ENCODE peak calls at places on chromosomes 2 and 18, in seven cellular contexts. Q, F, B, K, U, G and N are unnamed samples. For H3K4me1, the result is how much of the 10 kb centered on the place peaks cover.

GRCh38 chr2:19120941-19121750 is 237.3 kb downstream of the OSR1 start:
- DNase-seq in Q (peak), F (peak), B (no peak), K (peak), U (no peak), G (no peak), N (no peak)

GRCh38 chr2:128801581-128801980 is 482.9 kb upstream of the HS6ST1 start:
- DNase-seq in Q (no peak), F (no peak), B (no peak), K (no peak), U (no peak), G (no peak), N (no peak)

GRCh38 chr18:22694954-22695353 is 238.2 kb upstream of the RBBP8 start:
- DNase-seq in Q (peak), F (peak), B (no peak), K (peak), U (peak), G (peak), N (no peak)

GRCh38 chr2:18771212-18771611 is 181.8 kb upstream of the NT5C1B start:
- DNase-seq in Q (no peak), F (peak), B (no peak), K (no peak), U (no peak), G (no peak), N (no peak)

GRCh38 chr2:188819781-188820180 is 154.4 kb upstream of the COL3A1 start:
- DNase-seq in Q (peak), F (no peak), B (peak), K (no peak), U (no peak), G (no peak), N (no peak)

GRCh38 chr2:157830696-157831570 is 45.2 kb downstream of the ACVR1 start:
- DNase-seq in Q (peak), F (peak), B (peak), K (peak), U (peak), G (no peak), N (no peak)

GRCh38 chr2:6202756-6203155 is 510.6 kb downstream of the SOX11 start:
- DNase-seq in Q (no peak), F (no peak), B (no peak), K (no peak), U (no peak), G (no peak), N (no peak)

GRCh38 chr18:54147439-54147838 is 77.0 kb downstream of the MBD2 start:
- DNase-seq in Q (no peak), F (no peak), B (no peak), K (no peak), U (no peak), G (no peak), N (no peak)

GRCh38 chr2:40155728-40156127 is 296.2 kb downstream of the SLC8A1 start:
- DNase-seq in Q (no peak), F (no peak), B (no peak), K (no peak), U (no peak), G (no peak), N (no peak)

GRCh38 chr2:170820647-170821630 is 4.3 kb downstream of the GAD1 start:
- DNase-seq in Q (no peak), F (no peak), B (no peak), K (no peak), U (no peak), G (no peak), N (peak)

GRCh38 chr2:150485114-150485870 is 2.2 kb downstream of the RND3 start:
- DNase-seq in Q (peak), F (peak), B (peak), K (peak), U (peak), G (peak), N (no peak)

GRCh38 chr2:191202881-191203397 is 42.3 kb upstream of the MYO1B start:
- DNase-seq in Q (peak), F (peak), B (no peak), K (peak), U (no peak), G (no peak), N (no peak)

GRCh38 chr2:147198651-147199171 is 646.1 kb upstream of the ACVR2A start:
- DNase-seq in Q (peak), F (no peak), B (no peak), K (no peak), U (no peak), G (no peak), N (no peak)

GRCh38 chr2:137207030-137207429 is 441.7 kb downstream of the THSD7B start:
- DNase-seq in Q (no peak), F (no peak), B (no peak), K (no peak), U (no peak), G (no peak), N (no peak)

GRCh38 chr2:145199052-145199451 is 679.1 kb upstream of the ZEB2 start:
- DNase-seq in Q (no peak), F (no peak), B (no peak), K (no peak), U (no peak), G (no peak), N (no peak)

GRCh38 chr2:1601471-1602358 is 142.6 kb downstream of the PXDN start:
- DNase-seq in Q (no peak), F (no peak), B (no peak), K (no peak), U (no peak), G (no peak), N (no peak)

GRCh38 chr2:10659898-10660568 is 29.7 kb downstream of the NOL10 start:
- DNase-seq in Q (peak), F (peak), B (peak), K (peak), U (peak), G (peak), N (no peak)

GRCh38 chr2:231306791-231307440 is 88.6 kb upstream of the B3GNT7 start:
- DNase-seq in Q (no peak), F (peak), B (no peak), K (no peak), U (no peak), G (no peak), N (no peak)

GRCh38 chr2:241804326-241805276 is 4.4 kb upstream of the NEU4 start:
- DNase-seq in Q (no peak), F (no peak), B (no peak), K (peak), U (peak), G (peak), N (no peak)

GRCh38 chr2:98648451-98648850 is 40.1 kb downstream of the UNC50 start:
- DNase-seq in Q (no peak), F (no peak), B (no peak), K (no peak), U (no peak), G (no peak), N (no peak)

GRCh38 chr18:22844184-22844583 is 88.9 kb upstream of the RBBP8 start:
- DNase-seq in Q (peak), F (peak), B (no peak), K (no peak), U (peak), G (no peak), N (no peak)

GRCh38 chr2:230441188-230441897 is 25.3 kb downstream of the SP100 start:
- DNase-seq in Q (peak), F (no peak), B (peak), K (peak), U (no peak), G (peak), N (peak)

GRCh38 chr2:20454036-20454981 is 7.4 kb downstream of the RHOB start:
- DNase-seq in Q (no peak), F (no peak), B (no peak), K (no peak), U (no peak), G (no peak), N (no peak)

GRCh38 chr2:235191486-235191885 is 239.7 kb downstream of the SH3BP4 start:
- DNase-seq in Q (no peak), F (no peak), B (no peak), K (no peak), U (no peak), G (no peak), N (no peak)

GRCh38 chr2:148853458-148853857 is 21.6 kb upstream of the KIF5C start:
- DNase-seq in Q (no peak), F (no peak), B (no peak), K (no peak), U (no peak), G (no peak), N (no peak)

GRCh38 chr2:116874021-116874420 is 940.5 kb upstream of the DDX18 start:
- DNase-seq in Q (no peak), F (no peak), B (no peak), K (no peak), U (no peak), G (no peak), N (no peak)

GRCh38 chr2:190119257-190119656 is 56.7 kb upstream of the MSTN start:
- DNase-seq in Q (peak), F (no peak), B (peak), K (no peak), U (no peak), G (no peak), N (peak)

GRCh38 chr2:64699712-64700111 is 46.0 kb upstream of the SERTAD2 start:
- DNase-seq in Q (no peak), F (no peak), B (no peak), K (no peak), U (peak), G (no peak), N (no peak)

GRCh38 chr2:56770490-56770889 is 586.7 kb downstream of the CCDC85A start:
- DNase-seq in Q (peak), F (peak), B (no peak), K (peak), U (no peak), G (no peak), N (no peak)

GRCh38 chr2:230592775-230593174 is 119.9 kb upstream of the CAB39 start:
- DNase-seq in Q (no peak), F (no peak), B (no peak), K (no peak), U (no peak), G (no peak), N (no peak)

GRCh38 chr2:119429225-119430000 is 2.2 kb upstream of the TMEM37 start:
- DNase-seq in Q (no peak), F (no peak), B (no peak), K (no peak), U (no peak), G (no peak), N (no peak)
- H3K4me1 ChIP-seq in Q (under half), F (under half), B (under half), K (half or more), U (half or more), G (under half), N (under half)

GRCh38 chr18:58315041-58315440 is 271.0 kb downstream of the NEDD4L start:
- DNase-seq in Q (peak), F (no peak), B (no peak), K (no peak), U (no peak), G (no peak), N (no peak)

GRCh38 chr18:58315739-58316215 is 271.8 kb downstream of the NEDD4L start:
- DNase-seq in Q (peak), F (peak), B (peak), K (no peak), U (no peak), G (no peak), N (no peak)

GRCh38 chr18:58314284-58314683 is 270.3 kb downstream of the NEDD4L start:
- DNase-seq in Q (peak), F (peak), B (peak), K (peak), U (peak), G (peak), N (no peak)

GRCh38 chr18:58311390-58311789 is 267.4 kb downstream of the NEDD4L start:
- DNase-seq in Q (no peak), F (no peak), B (no peak), K (no peak), U (no peak), G (no peak), N (no peak)

DNA sequence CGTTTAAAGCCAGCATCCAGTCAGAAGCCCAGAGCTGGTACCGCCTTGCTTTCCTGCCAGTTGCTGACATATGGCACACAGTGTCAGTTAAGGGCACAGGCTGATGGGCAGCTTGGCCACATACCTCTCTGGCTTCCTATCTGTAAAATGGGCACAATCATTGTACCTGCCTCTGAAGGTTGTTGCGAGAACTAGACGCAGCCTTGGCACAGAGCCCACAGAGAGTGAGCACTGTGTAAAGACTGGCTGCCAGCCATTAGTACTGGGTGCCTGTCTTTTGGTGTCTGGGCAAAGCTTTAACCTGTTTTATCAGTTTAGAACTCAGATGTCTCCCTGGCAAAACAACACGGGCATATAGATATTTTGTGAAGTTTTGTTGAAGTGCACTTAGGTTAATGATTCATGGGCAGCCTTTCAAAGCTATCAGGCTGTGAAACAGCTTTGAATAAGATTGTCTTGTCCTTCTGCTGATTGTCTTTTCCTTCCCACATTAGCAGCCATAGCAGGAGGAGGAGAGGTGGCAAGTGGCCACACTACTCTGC is 269.5 kb downstream of the NEDD4L start:
- DNase-seq in Q (no peak), F (peak), B (no peak), K (no peak), U (no peak), G (no peak), N (no peak)
- H3K4me1 ChIP-seq in Q (under half), F (half or more), B (under half), K (under half), U (under half), G (half or more), N (half or more)

DNA sequence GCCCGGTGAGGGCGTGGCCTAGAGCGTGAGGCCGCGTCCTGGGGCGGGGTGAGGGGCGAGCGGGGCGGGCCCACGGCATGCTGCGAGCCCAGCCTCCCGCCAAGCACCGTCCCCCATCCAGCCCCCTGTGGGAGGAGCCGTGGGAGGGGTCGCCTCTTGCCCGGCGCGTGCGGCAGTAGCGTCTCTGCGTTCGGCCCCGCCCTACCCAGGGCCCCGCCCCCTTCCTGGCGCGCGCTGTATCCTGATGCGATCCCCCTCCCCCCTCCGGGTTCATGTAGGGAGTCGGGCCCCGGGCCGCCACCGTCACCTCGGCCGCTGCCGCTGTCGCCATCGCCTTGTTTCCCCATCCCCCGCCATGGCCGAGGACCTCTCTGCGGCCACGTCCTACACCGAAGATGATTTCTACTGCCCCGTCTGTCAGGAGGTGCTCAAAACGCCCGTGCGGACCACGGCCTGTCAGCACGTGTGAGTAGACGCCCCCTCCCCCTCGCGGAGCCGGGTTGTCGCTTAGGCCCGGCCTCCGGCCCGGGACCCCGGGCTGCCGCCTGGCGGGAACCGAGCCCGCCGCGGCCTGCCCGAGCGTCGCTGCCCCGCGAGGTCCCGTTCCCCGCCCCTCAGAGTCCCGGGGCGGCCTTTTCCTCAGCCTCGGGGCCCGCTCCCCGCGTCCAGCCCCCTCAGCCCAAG is 890 bp downstream of the RNF138 start:
- DNase-seq in Q (peak), F (peak), B (peak), K (peak), U (peak), G (peak), N (peak)
- H3K4me1 ChIP-seq in Q (under half), F (under half), B (under half), K (under half), U (under half), G (under half), N (under half)

DNA sequence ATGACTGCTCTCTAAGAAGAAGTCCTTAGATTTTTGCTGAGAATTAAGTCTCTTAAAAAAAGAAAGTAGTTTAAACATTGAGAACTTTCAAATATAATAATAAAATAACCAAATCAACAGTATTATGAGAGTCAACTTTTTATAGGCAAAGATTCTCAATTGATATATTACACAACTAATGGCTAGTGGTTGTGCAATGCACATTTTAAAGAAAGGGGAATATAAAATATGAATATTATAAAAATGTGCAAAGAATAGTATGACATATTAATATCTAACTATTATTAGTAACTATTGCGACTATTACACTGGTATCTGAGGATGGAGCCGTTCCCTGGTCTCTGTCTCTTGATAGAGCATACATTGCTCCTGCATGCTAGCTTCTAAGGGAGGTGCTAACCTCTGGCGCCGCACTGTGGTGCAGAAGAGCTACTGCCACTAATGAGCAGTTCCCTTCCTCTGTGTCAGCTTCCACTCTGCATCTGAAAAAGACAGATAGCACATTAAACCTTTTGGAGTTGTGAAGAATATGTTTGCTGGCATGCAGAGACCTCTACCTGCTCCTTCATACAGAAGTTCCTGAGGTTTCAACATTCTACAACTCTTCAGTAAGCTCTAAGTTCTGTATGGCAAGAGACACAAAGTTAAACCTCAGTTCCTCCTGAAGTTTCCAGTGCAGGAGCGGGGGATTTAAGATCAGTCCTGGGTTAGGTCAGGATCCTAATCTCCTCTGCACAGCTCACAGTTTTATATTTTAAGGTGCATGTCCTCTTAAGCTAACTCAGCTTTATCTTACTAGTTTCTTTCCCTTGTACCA is 3.5 kb upstream of the SLC9A2 start:
- DNase-seq in Q (peak), F (peak), B (peak), K (peak), U (peak), G (peak), N (no peak)
- H3K4me1 ChIP-seq in Q (under half), F (under half), B (under half), K (under half), U (under half), G (under half), N (under half)

GRCh38 chr2:12317286-12317685 is 399.4 kb upstream of the TRIB2 start:
- DNase-seq in Q (no peak), F (no peak), B (no peak), K (no peak), U (no peak), G (no peak), N (no peak)
- H3K4me1 ChIP-seq in Q (half or more), F (half or more), B (under half), K (half or more), U (under half), G (under half), N (under half)

DNA sequence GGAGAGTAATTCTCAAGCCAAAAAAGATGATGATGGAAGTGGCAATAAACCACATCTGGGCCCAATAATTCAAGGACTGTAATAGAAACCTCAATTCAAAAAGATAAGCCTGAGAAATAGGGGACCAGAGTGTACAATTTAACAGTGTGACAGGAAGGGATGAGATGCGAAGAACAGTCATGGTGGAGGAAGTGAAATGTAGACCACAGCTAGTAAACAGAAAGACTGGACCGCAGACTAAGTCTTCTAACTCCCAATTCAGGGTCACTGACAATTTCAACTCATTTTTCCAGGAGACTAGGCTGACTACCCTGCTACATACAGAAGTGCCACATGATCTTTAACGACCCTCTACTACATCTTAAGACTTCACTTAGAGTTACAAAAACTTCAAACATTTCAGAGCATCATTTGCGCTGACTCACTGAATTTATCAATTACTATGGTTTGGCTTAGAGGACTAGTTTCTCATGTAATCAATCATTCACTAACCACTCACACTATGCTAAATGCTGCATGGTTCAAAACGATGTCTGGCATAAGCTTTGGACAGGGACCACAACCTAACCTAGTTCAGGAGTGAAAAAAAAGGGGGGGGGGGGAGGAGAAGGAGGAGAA is 9.0 kb downstream of the CUL3 start:
- DNase-seq in Q (peak), F (no peak), B (no peak), K (no peak), U (no peak), G (no peak), N (no peak)
- H3K4me1 ChIP-seq in Q (under half), F (under half), B (under half), K (under half), U (half or more), G (half or more), N (half or more)

GRCh38 chr2:12725238-12726187 is 8.8 kb downstream of the TRIB2 start:
- DNase-seq in Q (no peak), F (no peak), B (no peak), K (no peak), U (no peak), G (no peak), N (no peak)

GRCh38 chr2:12727641-12728040 is 10.9 kb downstream of the TRIB2 start:
- DNase-seq in Q (no peak), F (no peak), B (no peak), K (no peak), U (no peak), G (no peak), N (no peak)

GRCh38 chr2:12726271-12726670 is 9.5 kb downstream of the TRIB2 start:
- DNase-seq in Q (no peak), F (no peak), B (no peak), K (no peak), U (no peak), G (no peak), N (no peak)

GRCh38 chr2:12728221-12728777 is 11.6 kb downstream of the TRIB2 start:
- DNase-seq in Q (no peak), F (no peak), B (no peak), K (no peak), U (no peak), G (no peak), N (peak)

DNA sequence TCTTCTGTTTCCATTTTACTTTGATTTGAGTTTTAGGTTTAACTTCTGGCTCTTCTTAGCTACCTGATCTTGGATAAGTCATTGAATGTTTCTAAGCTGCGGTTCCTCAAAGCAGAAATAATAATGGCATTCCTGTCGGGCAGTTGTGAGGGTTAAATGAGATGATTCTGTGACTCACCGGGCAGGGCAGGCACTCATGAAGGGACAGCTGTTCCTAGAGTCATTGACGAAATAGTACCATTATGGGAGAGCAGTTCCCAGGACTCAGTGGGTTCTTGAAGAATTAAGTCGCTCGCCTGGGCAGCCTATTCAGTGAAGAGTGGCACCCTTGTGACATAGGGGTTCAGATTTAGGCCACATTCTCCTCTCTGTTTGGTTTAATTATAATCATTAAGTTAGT is 10.3 kb downstream of the TRIB2 start:
- DNase-seq in Q (peak), F (no peak), B (no peak), K (no peak), U (no peak), G (no peak), N (no peak)
- H3K4me1 ChIP-seq in Q (under half), F (under half), B (under half), K (under half), U (under half), G (under half), N (half or more)